ENCODE peak calls at places on chromosomes 2 and 18, in four cellular contexts. X is prostate gland, H is adrenal gland, O is ovary. A is an unnamed sample.

GRCh38 chr2:907706-908105 is 42.9 kb upstream of the SNTG2 start:
- DNase-seq in X (no peak), H (peak; percentile 18), O (no peak), A (no peak)

GRCh38 chr2:99653433-99653832 is 163.6 kb upstream of the REV1 start:
- DNase-seq in X (no peak), H (no peak), O (no peak), A (no peak)

GRCh38 chr2:142754182-142754581 is 123.3 kb upstream of the KYNU start:
- DNase-seq in X (no peak), H (no peak), O (no peak), A (no peak)

GRCh38 chr2:236305964-236306605 is 41.9 kb upstream of the ASB18 start:
- DNase-seq in X (no peak), H (no peak), O (no peak), A (no peak)

GRCh38 chr2:241069821-241070281 is 32.2 kb downstream of the MTERF4 start:
- DNase-seq in X (no peak), H (peak; percentile 45), O (no peak), A (no peak)

GRCh38 chr2:172712251-172712650 is 23.4 kb upstream of the RAPGEF4 start:
- DNase-seq in X (no peak), H (no peak), O (no peak), A (no peak)

GRCh38 chr2:25032094-25032493 is 9.8 kb upstream of the EFR3B start:
- DNase-seq in X (no peak), H (no peak), O (no peak), A (no peak)

GRCh38 chr2:46276652-46277051 is 20.6 kb upstream of the EPAS1 start:
- DNase-seq in X (no peak), H (no peak), O (no peak), A (no peak)

GRCh38 chr2:26449278-26450030 is 28.5 kb downstream of the OTOF start:
- DNase-seq in X (no peak), H (no peak), O (no peak), A (no peak)

GRCh38 chr18:77049938-77050337 is 82.6 kb downstream of the MBP start:
- DNase-seq in X (no peak), H (no peak), O (no peak), A (no peak)

GRCh38 chr2:176872406-176872805 is 340.2 kb upstream of the HNRNPA3 start:
- DNase-seq in X (no peak), H (no peak), O (no peak), A (no peak)

GRCh38 chr2:167572895-167573294 is 674.5 kb downstream of the STK39 start:
- DNase-seq in X (no peak), H (no peak), O (no peak), A (no peak)

GRCh38 chr2:221111739-221112138 is 460.4 kb downstream of the EPHA4 start:
- DNase-seq in X (no peak), H (no peak), O (no peak), A (no peak)

GRCh38 chr2:190722061-190722759 is 73.3 kb downstream of the NAB1 start:
- DNase-seq in X (no peak), H (no peak), O (no peak), A (no peak)

GRCh38 chr18:54532222-54532621 is 58.8 kb upstream of the DYNAP start:
- DNase-seq in X (no peak), H (no peak), O (no peak), A (no peak)

GRCh38 chr18:79943608-79944125 is 7.8 kb downstream of the SLC66A2 start:
- DNase-seq in X (no peak), H (peak; percentile 42), O (no peak), A (peak; percentile 17)

GRCh38 chr2:201116115-201116958 is at the start of gene CFLAR:
- DNase-seq in X (peak; percentile 71), H (peak; percentile 91), O (peak; percentile 78), A (peak; percentile 85)

GRCh38 chr2:186590538-186591441 is 934 bp downstream of the ITGAV start:
- DNase-seq in X (peak; percentile 48), H (peak; percentile 67), O (no peak), A (peak; percentile 41)

GRCh38 chr2:223090081-223090480 is 38.1 kb downstream of the KCNE4 start:
- DNase-seq in X (peak; percentile 9), H (peak; percentile 84), O (no peak), A (no peak)

GRCh38 chr2:75647771-75648170 is 1.2 kb downstream of the MRPL19 start:
- DNase-seq in X (no peak), H (no peak), O (no peak), A (no peak)

GRCh38 chr2:112686348-112687217 is 34.2 kb upstream of the NT5DC4 start:
- DNase-seq in X (no peak), H (peak; percentile 18), O (no peak), A (no peak)

DNA sequence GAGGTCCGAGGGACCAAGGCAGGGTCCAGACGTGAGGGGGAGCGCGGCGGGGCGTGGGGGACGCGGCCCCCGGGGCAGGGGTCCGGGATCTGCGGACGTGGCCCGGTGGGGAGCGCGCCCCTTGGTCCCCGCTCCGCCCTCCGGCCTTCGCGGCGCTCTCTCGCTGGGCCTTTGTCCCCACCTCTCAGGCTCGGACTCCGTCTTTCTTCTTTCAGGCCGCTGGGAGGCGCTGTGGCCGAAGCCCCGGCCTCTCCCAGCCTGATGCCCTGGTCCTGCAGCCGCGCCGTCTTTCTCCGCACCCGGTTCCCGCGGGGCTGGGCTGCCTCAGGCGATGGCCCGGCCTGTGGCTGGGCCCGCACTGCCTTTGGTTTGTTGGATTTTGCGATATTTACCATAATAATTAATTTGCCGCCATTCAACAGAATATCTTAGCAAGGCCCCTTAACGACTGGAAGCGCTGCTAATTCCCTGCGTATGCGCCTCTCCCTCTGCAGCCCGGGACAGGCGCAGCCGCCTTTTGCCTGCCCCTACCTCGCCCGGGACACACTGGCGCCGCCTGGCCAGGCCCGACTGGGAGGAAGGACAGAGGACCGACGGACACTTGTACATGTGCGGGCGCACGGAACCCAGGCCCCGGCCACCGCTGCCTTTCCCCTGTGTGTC is 10.8 kb downstream of the SIX3 start:
- DNase-seq in X (no peak), H (no peak), O (no peak), A (peak; percentile 24)
- H3K4me3 ChIP-seq in X (peak overlapping the region; percentile 13), H (peak overlapping the region; percentile 16), O (no peak overlapping the region), A (peak overlapping the region; percentile 43)

GRCh38 chr2:68939962-68940361 is 12.7 kb downstream of the GKN2 start:
- DNase-seq in X (no peak), H (no peak), O (no peak), A (no peak)

GRCh38 chr2:68940369-68940768 is 12.3 kb downstream of the GKN2 start:
- DNase-seq in X (no peak), H (no peak), O (no peak), A (no peak)

GRCh38 chr2:68942827-68943226 is 9.9 kb downstream of the GKN2 start:
- DNase-seq in X (no peak), H (no peak), O (no peak), A (no peak)

GRCh38 chr2:68946117-68946516 is 6.6 kb downstream of the GKN2 start:
- DNase-seq in X (peak; percentile 67), H (no peak), O (no peak), A (no peak)

GRCh38 chr2:68943581-68944568 is 8.8 kb downstream of the GKN2 start:
- DNase-seq in X (peak; percentile 63), H (peak; percentile 83), O (peak; percentile 49), A (peak; percentile 59)
- TF ChIP-seq POLR2A in X (no peak), H (no peak), O (no peak), A (no peak)

GRCh38 chr2:57448816-57449215 is 597.8 kb upstream of the VRK2 start:
- DNase-seq in X (no peak), H (no peak), O (no peak), A (no peak)
- H3K4me3 ChIP-seq in X (no peak overlapping the region), H (no peak overlapping the region), O (no peak overlapping the region), A (no peak overlapping the region)

DNA sequence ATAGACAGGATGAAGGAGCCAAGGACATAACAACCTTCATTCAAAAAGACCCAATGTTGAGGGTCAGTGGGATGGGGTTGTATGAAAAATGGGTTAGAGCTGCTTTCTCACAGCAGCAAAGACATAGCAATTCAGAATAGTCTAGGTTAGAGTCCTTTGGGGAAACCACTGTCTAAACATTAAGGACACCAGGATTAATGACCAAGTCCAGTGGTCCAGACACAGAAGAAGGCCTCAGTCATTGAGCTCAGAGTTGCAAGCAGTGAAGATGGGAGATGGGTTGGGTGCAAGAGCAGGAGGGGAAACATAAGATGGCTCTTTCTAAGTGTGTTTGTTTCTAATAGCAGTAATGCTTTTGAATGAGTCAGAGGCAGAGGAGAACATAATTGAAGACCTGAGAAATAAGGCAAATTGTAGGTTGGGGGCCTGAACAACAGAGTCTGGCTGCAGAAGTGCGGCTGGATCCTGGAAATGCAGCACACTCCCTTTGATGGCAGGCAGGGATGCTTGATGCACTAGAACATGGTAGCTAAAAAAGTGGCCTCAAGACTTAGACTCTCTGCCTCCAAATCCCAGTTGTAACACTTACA is 3.7 kb upstream of the SERPINB10 start:
- DNase-seq in X (no peak), H (no peak), O (no peak), A (no peak)
- TF ChIP-seq POLR2A in X (no peak), H (no peak), O (no peak), A (no peak)

DNA sequence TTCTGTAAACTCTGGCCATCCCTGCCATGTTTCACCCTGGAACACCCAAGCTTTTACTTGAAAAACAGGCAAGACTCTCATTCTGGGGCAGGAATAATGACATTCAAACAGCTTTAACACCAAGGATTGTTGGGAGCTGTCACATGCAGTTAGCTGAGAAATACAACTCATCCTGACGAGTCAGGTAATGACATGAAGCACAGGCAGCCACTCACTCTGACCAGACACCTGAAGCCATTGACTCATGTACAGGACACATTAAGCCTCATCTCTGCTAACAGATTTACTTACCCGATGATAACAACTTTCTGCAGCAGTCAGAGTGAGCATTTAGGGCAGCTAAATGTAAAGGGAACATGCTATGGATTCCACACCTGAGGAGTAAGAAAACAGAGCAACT is 163.2 kb upstream of the PGAP1 start:
- DNase-seq in X (no peak), H (no peak), O (no peak), A (no peak)
- H3K4me3 ChIP-seq in X (no peak overlapping the region), H (no peak overlapping the region), O (no peak overlapping the region), A (no peak overlapping the region)

DNA sequence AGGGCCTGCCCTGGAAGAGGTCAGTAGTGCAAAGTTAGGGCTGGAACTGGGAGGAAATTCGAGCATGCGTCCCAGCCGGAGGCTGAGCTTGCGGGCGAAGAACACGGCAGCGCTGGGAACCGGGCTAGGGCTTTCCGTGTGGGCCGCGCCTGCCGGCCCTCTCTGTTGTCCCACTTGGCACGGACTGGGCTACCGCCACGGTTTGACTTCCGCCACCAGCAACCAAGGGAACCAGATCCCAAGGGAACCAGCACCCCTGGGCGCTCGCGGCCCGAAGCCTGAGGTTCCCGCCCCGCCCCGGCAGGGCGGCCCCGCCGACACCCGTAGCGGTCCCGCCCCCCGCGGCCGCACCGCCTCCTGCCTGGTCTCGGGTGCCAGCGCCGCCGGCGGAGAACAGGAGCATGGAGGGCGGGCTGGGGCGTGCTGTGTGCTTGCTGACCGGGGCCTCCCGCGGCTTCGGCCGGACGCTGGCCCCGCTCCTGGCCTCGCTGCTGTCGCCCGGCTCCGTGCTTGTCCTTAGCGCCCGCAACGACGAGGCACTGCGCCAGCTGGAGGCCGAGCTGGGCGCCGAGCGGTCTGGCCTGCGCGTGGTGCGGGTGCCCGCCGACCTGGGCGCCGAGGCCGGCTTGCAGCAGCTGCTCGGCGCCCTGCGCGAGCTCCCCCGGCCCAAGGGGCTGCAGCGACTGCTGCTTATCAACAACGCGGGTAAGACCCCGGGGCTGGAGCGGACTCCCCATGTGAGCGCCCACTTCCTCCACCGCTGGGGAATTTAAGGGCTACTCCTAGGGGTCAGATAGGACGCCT is at the start of gene SPR:
- DNase-seq in X (peak; percentile 74), H (peak; percentile 84), O (peak; percentile 78), A (peak; percentile 85)
- TF ChIP-seq POLR2A in X (peak; percentile 43), H (no peak), O (no peak), A (no peak)

GRCh38 chr2:63054812-63055509 is 4.3 kb downstream of the OTX1 start:
- DNase-seq in X (no peak), H (no peak), O (no peak), A (no peak)
- H3K4me3 ChIP-seq in X (no peak overlapping the region), H (no peak overlapping the region), O (no peak overlapping the region), A (no peak overlapping the region)

GRCh38 chr2:74454654-74455511 is at the start of gene INO80B:
- DNase-seq in X (peak; percentile 94), H (peak; percentile 99), O (peak; percentile 97), A (peak; percentile 97)
- TF ChIP-seq POLR2A in X (no peak), H (peak; percentile 40), O (no peak), A (no peak)

A was measured in transverse colon.